ENCODE peak calls at places on chromosomes 7 and 10, in nine cellular contexts. L is fibroblast of lung, P is bronchial epithelial cell, O is MCF 10A, Q is ovary, F is sigmoid colon, X is psoas muscle, J is HFFc6, Z is uterus. A is an unnamed sample.
A peak's percentile ranks its signal among the peaks of the same experiment; 100 is the strongest.

GRCh38 chr10:1316107-1316805 is 260.1 kb downstream of the WDR37 start:
- DNase-seq in P (no peak), Q (no peak), Z (no peak), F (no peak), L (no peak), O (no peak), X (no peak), J (no peak), A (no peak)

GRCh38 chr7:71422104-71422503 is 290.2 kb downstream of the GALNT17 start:
- DNase-seq in Z (no peak), O (no peak), L (no peak), F (no peak), J (no peak), X (no peak), P (no peak), Q (no peak), A (no peak)

GRCh38 chr10:126459878-126460481 is 71.7 kb upstream of the ADAM12 start:
- DNase-seq in Z (no peak), J (peak; percentile 65), P (peak; percentile 99), O (peak; percentile 100), L (peak; percentile 90), X (no peak), Q (no peak), F (no peak), A (no peak)

GRCh38 chr10:68099736-68100135 is 9.6 kb upstream of the MYPN start:
- DNase-seq in J (peak; percentile 82), L (peak; percentile 91), P (peak; percentile 45), O (peak; percentile 8), X (no peak), F (no peak), Z (no peak), Q (no peak), A (no peak)

GRCh38 chr7:107725138-107725740 is 18.7 kb upstream of the CBLL1 start:
- DNase-seq in F (no peak), O (peak; percentile 78), Q (peak; percentile 21), L (peak; percentile 63), Z (peak; percentile 61), P (peak; percentile 82), X (no peak), J (peak; percentile 38), A (peak; percentile 27)

GRCh38 chr7:112420236-112420945 is 29.9 kb upstream of the IFRD1 start:
- DNase-seq in L (peak; percentile 46), Q (no peak), P (peak; percentile 78), X (no peak), F (no peak), O (peak; percentile 30), Z (no peak), J (no peak), A (no peak)

GRCh38 chr10:30454744-30455498 is 20.9 kb downstream of the MAP3K8 start:
- DNase-seq in P (peak; percentile 45), Q (no peak), X (no peak), O (peak; percentile 80), Z (no peak), L (peak; percentile 96), F (no peak), J (peak; percentile 73), A (no peak)

GRCh38 chr10:51377070-51377931 is 303.0 kb downstream of the PRKG1 start:
- DNase-seq in Z (no peak), O (no peak), J (no peak), L (no peak), P (no peak), F (no peak), X (no peak), Q (no peak), A (no peak)

GRCh38 chr7:4803397-4804241 is 28.2 kb downstream of the AP5Z1 start:
- DNase-seq in Z (peak; percentile 13), O (no peak), P (no peak), X (no peak), J (no peak), L (no peak), F (peak; percentile 61), Q (no peak), A (peak; percentile 46)

GRCh38 chr7:7972128-7972527 is 3.5 kb downstream of the GLCCI1 start:
- DNase-seq in O (no peak), L (peak; percentile 54), F (no peak), J (no peak), Q (no peak), X (no peak), P (no peak), Z (no peak), A (peak; percentile 6)

GRCh38 chr10:31659665-31660064 is 269.0 kb downstream of the ARHGAP12 start:
- DNase-seq in Z (no peak), O (no peak), L (no peak), P (no peak), Q (no peak), J (no peak), X (no peak), F (no peak), A (no peak)

GRCh38 chr10:75032119-75032518 is 79.3 kb upstream of the SAMD8 start:
- DNase-seq in Z (no peak), F (no peak), P (no peak), X (no peak), Q (no peak), O (no peak), J (no peak), L (no peak), A (no peak)

GRCh38 chr10:43926371-43926770 is 277.7 kb upstream of the ZNF32 start:
- DNase-seq in Z (no peak), J (no peak), O (no peak), L (no peak), P (no peak), F (no peak), X (no peak), Q (no peak), A (no peak)

GRCh38 chr7:43583424-43584199 is 704 bp downstream of the STK17A start:
- DNase-seq in O (peak; percentile 51), P (no peak), Q (peak; percentile 75), Z (peak; percentile 59), L (peak; percentile 61), X (peak; percentile 64), J (peak; percentile 38), F (peak; percentile 84), A (peak; percentile 69)

GRCh38 chr10:122911889-122912484 is 1.6 kb downstream of the FAM24A start:
- DNase-seq in Q (peak; percentile 35), O (peak; percentile 70), P (peak; percentile 38), F (no peak), X (peak; percentile 17), Z (no peak), J (peak; percentile 9), L (peak; percentile 44), A (peak; percentile 92)

GRCh38 chr7:115117748-115118147 is 195.9 kb downstream of the MDFIC start:
- DNase-seq in P (no peak), X (no peak), F (no peak), O (no peak), J (no peak), Q (no peak), Z (no peak), L (no peak), A (no peak)

GRCh38 chr7:45576249-45576929 is 2.2 kb downstream of the ADCY1 start:
- DNase-seq in X (no peak), J (no peak), Z (no peak), O (no peak), L (no peak), Q (no peak), F (peak; percentile 37), P (no peak), A (no peak)

GRCh38 chr7:149734514-149735075 is 38.8 kb downstream of the ZNF467 start:
- DNase-seq in X (no peak), J (no peak), L (no peak), O (peak; percentile 37), P (peak; percentile 29), F (peak; percentile 60), Z (no peak), Q (no peak), A (no peak)

GRCh38 chr7:30717181-30717580 is 34.8 kb upstream of the INMT start:
- DNase-seq in Z (no peak), L (no peak), P (peak; percentile 77), Q (no peak), J (peak; percentile 30), O (peak; percentile 42), F (no peak), X (no peak), A (no peak)

DNA sequence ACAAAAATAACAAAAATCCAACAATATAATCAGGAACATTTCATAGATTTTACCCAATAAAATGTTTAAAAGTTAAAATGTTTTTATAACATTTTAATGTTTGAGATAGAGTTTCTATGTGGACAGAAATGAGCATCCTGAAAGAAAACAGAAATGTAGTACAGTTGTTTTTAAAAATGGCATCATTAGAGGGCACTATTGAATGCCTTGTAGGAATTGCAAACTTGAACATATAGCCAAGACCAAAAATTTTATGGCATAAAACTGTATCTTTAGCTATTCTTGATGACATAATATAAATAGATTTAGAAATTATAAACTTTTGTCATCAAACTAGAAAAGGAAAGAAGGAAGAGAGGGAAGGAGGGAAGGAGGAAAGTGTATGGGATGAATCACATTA is 1372.7 kb downstream of the GATA3 start:
- DNase-seq in F (no peak), Z (no peak), O (no peak), Q (no peak), L (no peak), P (no peak), J (no peak), X (no peak), A (no peak)
- TF ChIP-seq CTCF in F (no peak), Z (no peak), O (no peak), Q (no peak), L (no peak), P (no peak), J (no peak), X (no peak), A (no peak)

DNA sequence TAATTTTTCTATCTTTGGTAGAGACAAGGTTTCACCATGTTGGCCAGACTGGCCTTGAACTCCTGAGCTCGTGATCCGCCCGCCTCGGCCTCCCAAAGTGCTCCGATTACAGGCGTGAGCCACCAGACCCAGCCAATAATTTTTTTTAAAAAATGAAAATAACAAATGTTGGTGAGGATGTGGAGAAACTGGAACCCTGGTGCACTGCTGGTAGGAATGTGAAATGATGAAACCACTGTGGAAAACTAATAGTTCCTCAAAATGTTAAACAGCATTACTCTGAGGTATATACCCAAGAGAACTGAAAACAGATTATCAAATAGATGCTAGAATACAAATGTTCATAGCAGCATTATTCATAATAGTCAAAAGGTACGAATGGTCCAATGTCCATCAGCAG is 23.0 kb upstream of the YWHAG start:
- DNase-seq in P (no peak), L (no peak), O (no peak), J (no peak), X (no peak), Q (no peak), F (no peak), Z (no peak), A (no peak)
- TF ChIP-seq CTCF in P (no peak), L (peak; percentile 5), O (no peak), J (peak; percentile 60), X (no peak), Q (no peak), F (no peak), Z (no peak), A (no peak)

DNA sequence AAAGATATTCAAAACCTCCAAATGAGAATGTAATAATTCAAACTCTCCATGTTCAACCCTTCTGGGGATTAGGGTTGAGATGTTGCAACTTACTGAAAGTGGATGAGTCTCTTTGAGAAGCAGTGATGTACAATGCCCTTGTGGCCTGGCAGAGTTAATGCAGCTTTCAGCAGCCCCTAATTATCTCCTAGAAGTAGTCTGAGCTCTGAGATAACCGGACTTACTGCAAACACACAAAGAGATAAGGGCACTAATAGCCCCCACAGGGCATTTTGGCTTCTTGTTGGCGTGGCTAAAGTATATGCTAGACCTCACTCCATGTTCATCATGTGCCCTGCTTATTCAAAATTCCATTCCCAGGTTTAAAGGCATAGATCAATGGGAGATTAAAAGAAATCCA is 404.7 kb downstream of the NEBL start:
- DNase-seq in F (no peak), L (no peak), Z (no peak), O (no peak), P (no peak), Q (no peak), X (no peak), J (no peak), A (no peak)
- TF ChIP-seq CTCF in F (no peak), L (no peak), Z (no peak), O (no peak), P (no peak), Q (no peak), X (no peak), J (no peak), A (peak; percentile 18)

GRCh38 chr10:101011517-101012423 is 12.2 kb downstream of the LZTS2 start:
- DNase-seq in Z (no peak), Q (no peak), X (no peak), L (no peak), P (no peak), J (peak; percentile 22), O (no peak), F (no peak), A (no peak)
- TF ChIP-seq CTCF in Z (no peak), Q (no peak), X (no peak), L (peak; percentile 40), P (peak; percentile 45), J (peak; percentile 68), O (no peak), F (peak; percentile 7), A (peak; percentile 40)

A was measured in nephron progenitor cell.